ENCODE peak calls at places on chromosomes 5 and 9, in nine cellular contexts. M is testis, I is AG04450, S is HepG2, O is PC-3, J is heart left ventricle, N is psoas muscle, V is ovary, W is PC-9. X is an unnamed sample.

GRCh38 chr5:31492824-31493223 is 39.1 kb downstream of the DROSHA start:
- DNase-seq in I (no peak), S (no peak), J (no peak), M (no peak), N (no peak), V (no peak), W (no peak), O (no peak), X (no peak)

GRCh38 chr5:84113246-84114118 is 271.2 kb downstream of the EDIL3 start:
- DNase-seq in W (peak; percentile 17), V (no peak), O (no peak), J (no peak), M (no peak), I (no peak), S (no peak), N (no peak), X (no peak)

GRCh38 chr9:116377179-116377790 is 223.7 kb downstream of the PAPPA start:
- DNase-seq in J (no peak), S (no peak), W (peak; percentile 51), I (peak; percentile 39), O (peak; percentile 65), V (no peak), M (no peak), N (no peak), X (peak; percentile 95)

GRCh38 chr9:97519441-97519970 is 18.0 kb downstream of the TMOD1 start:
- DNase-seq in V (no peak), S (no peak), I (no peak), M (no peak), N (no peak), O (no peak), J (no peak), W (no peak), X (no peak)

GRCh38 chr5:116789522-116789921 is 214.9 kb upstream of the SEMA6A start:
- DNase-seq in N (no peak), M (no peak), O (no peak), S (no peak), W (no peak), J (no peak), V (no peak), I (no peak), X (no peak)

GRCh38 chr9:69204869-69205268 is 30.8 kb downstream of the TJP2 start:
- DNase-seq in O (peak; percentile 35), M (peak; percentile 61), W (no peak), I (no peak), V (no peak), S (peak; percentile 47), J (peak; percentile 27), N (peak; percentile 23), X (no peak)

GRCh38 chr5:135443329-135443960 is 3.7 kb downstream of the DCANP1 start:
- DNase-seq in S (no peak), V (no peak), M (no peak), O (no peak), W (no peak), N (no peak), I (no peak), J (no peak), X (no peak)

GRCh38 chr9:88077071-88077617 is 61.1 kb downstream of the SPATA31C2 start:
- DNase-seq in O (no peak), W (no peak), J (no peak), I (no peak), V (no peak), M (no peak), S (no peak), N (no peak), X (no peak)

GRCh38 chr5:62720036-62720441 is 141.4 kb downstream of the LRRC70 start:
- DNase-seq in M (peak; percentile 36), J (no peak), W (peak; percentile 1), S (peak; percentile 30), V (peak; percentile 34), N (no peak), I (peak; percentile 11), O (peak; percentile 41), X (no peak)

DNA sequence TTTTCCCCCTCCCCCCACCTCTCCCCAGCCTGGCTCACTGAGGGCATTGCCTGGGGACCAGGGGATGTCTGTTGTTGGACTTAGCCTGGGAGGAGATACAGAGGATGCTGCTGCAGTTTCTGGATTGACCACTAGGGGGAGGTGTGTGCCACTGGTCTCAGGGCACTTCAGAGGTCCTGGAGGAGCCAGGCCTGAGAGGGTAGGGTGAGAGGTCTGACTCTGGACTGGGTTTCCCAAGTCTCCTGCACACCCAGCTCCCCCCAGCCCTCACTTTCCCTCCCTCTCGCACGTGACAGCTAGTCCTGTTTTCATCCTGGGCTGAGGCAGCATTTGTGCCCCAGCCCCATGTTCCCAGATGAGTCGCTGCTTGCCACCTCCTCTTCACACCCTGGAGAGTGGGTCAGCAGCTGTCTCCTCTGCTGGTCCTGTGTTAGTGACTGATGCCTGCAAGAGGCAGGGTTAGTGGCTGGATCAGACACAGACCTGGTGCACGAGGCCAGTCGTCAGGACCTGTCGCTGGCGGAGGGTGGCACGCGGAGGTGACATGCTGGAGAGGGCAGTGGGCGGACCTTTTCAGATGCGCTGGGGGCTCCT is 4.4 kb downstream of the IL3 start:
- DNase-seq in W (peak; percentile 76), S (peak; percentile 52), J (peak; percentile 49), I (peak; percentile 43), O (peak; percentile 84), M (peak; percentile 90), N (peak; percentile 56), V (peak; percentile 57), X (peak; percentile 97)
- H3K27ac ChIP-seq in W (no peak overlapping the region), S (no peak overlapping the region), J (no peak overlapping the region), I (no peak overlapping the region), O (no peak overlapping the region), M (no peak overlapping the region), N (no peak overlapping the region), V (no peak overlapping the region), X (no peak overlapping the region)

DNA sequence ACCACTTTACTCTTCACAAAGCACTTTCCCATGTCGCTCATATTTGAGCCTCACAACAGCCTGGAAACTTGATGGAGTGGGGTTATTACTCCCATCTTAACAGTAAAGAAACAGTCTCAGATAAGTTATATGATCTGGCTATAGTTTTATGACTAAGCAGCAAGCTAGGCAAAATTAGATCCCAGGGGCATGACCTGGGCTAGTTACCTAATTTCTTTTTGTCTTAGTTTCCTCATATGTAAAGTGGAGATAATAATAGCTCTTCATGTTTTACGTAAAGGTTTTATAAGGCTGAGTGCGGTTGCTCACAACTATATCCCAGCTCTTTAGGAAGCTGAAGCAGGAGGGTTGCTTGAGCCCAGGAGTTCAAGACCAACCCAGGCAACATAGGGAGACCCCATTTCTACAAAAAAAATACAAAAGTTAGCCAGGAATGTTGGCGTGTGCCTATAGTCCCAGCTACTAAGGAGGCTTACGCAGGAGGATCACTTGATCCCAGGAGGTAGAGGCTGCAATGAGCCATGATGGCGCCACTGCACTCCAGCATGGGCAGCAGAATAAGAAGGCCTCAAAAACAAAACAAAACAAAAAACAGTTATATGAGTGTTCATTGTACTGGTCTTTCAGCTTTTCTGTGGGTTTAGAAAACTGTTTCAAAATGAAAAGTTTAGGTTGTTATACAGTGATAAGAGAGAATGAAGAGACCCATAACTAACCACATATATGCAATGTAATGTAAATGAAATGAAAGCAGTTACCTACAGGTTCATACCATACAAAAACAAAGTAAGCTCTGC is 6.5 kb upstream of the PLIN2 start:
- DNase-seq in W (no peak), O (no peak), M (no peak), I (no peak), V (no peak), J (no peak), S (no peak), N (no peak), X (no peak)
- TF ChIP-seq CTCF in W (no peak), O (no peak), M (no peak), I (no peak), V (no peak), J (no peak), S (no peak), N (no peak), X (no peak)

GRCh38 chr9:91359083-91359482 is 2.6 kb downstream of the AUH start:
- DNase-seq in J (no peak), O (no peak), S (no peak), W (no peak), M (no peak), V (no peak), N (no peak), I (no peak), X (no peak)

GRCh38 chr9:91362212-91362611 is 494 bp upstream of the AUH start:
- DNase-seq in O (no peak), V (no peak), M (no peak), W (no peak), S (no peak), N (no peak), J (no peak), I (no peak), X (peak; percentile 47)

GRCh38 chr9:91361294-91362201 is at the start of gene AUH:
- DNase-seq in W (peak; percentile 92), J (peak; percentile 87), S (peak; percentile 60), V (peak; percentile 94), I (no peak), M (peak; percentile 86), O (peak; percentile 71), N (peak; percentile 87), X (peak; percentile 98)

GRCh38 chr9:91360551-91361293 is 996 bp downstream of the AUH start:
- DNase-seq in W (no peak), I (no peak), M (no peak), S (no peak), V (no peak), N (no peak), O (no peak), J (no peak), X (no peak)

DNA sequence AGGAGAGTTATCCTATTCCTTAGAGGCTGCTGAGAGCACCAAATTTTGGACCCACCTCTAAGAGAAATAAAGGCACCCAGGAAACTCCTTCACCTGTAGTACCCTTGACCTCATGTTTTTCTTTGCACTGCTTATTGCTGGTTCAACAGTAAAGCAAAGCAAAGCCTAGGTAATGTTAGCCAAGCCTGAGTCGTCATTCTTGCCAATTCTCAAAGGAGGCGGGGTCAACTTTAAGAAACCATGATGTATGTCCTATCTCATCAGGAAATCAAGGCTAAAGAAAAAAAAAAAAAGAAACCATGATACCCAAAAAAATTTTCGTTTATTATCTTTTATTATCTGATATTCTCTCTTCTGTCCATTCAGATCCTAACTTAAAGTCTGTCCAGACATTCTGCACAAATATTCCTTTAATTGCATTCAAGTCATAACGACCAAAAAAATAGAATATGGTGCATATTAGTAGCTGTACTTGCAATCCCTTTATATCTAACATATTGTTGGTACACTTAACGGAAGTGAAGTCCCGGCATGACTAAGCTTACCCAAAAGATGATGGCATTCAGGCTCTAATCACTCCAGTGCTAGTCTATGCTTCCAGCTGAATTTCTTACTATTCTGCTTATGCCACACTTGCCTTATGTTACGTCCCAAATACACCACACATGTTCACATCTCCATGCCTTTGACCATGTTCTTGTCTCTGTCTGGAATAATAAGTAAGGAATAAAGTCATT is 1.8 kb downstream of the AUH start:
- DNase-seq in V (no peak), W (no peak), N (no peak), S (no peak), M (no peak), J (no peak), O (peak; percentile 14), I (no peak), X (no peak)
- H3K4me3 ChIP-seq in V (peak overlapping the region; percentile 100), W (peak overlapping the region; percentile 95), N (peak overlapping the region; percentile 99), S (peak overlapping the region; percentile 95), M (no peak overlapping the region), J (peak overlapping the region; percentile 97), O (peak overlapping the region; percentile 85), I (peak overlapping the region; percentile 82), X (no peak overlapping the region)

DNA sequence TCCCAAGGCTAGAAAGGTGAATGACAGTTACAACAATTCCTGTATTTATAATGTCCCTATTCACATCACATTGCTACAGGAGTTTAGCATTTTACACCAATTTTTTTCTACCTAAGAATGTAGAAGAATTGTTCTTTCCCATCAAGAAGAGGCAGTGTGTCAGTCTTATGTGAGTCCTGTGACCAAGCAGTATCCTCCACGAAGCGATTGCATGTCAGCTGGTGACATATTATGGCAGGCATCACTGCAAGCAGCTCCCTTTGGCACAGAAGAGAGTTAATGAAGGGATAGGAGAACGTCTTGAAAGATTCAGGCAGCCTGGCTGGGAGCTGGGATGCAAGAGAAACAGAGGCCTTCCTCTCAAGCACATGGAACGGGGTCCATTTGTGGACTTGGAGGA is 199.8 kb downstream of the SMC2 start:
- DNase-seq in V (no peak), M (no peak), O (no peak), J (no peak), W (no peak), N (no peak), I (no peak), S (no peak), X (no peak)
- H3K27ac ChIP-seq in V (no peak overlapping the region), M (no peak overlapping the region), O (no peak overlapping the region), J (no peak overlapping the region), W (no peak overlapping the region), N (no peak overlapping the region), I (no peak overlapping the region), S (no peak overlapping the region), X (no peak overlapping the region)

X was measured in osteoblast.